ENCODE peak calls at places on chromosomes 16 and 17, in six cellular contexts. H is K562, O is Panc1, G is fibroblast of lung, N is heart right ventricle, T is suprapubic skin. R is an unnamed sample.

GRCh38 chr16:50585331-50585776 is 37.2 kb downstream of the NKD1 start:
- DNase-seq in H (no peak), O (no peak), G (peak; percentile 58), N (peak; percentile 29), T (peak; percentile 78), R (no peak)

GRCh38 chr17:3534881-3535252 is 22.7 kb downstream of the TRPV3 start:
- DNase-seq in H (no peak), O (no peak), G (peak; percentile 50), N (no peak), T (peak; percentile 72), R (no peak)

GRCh38 chr17:4806770-4807533 is at the start of gene PLD2:
- DNase-seq in H (peak; percentile 96), O (no peak), G (peak; percentile 69), N (peak; percentile 87), T (peak; percentile 89), R (no peak)

GRCh38 chr17:4747847-4748246 is 8.1 kb upstream of the CXCL16 start:
- DNase-seq in H (no peak), O (no peak), G (no peak), N (no peak), T (no peak), R (no peak)

GRCh38 chr17:81049973-81050551 is 15.1 kb downstream of the BAIAP2 start:
- DNase-seq in H (no peak), O (no peak), G (no peak), N (no peak), T (no peak), R (no peak)

GRCh38 chr16:75532142-75532765 is 3.7 kb downstream of the CHST5 start:
- DNase-seq in H (no peak), O (no peak), G (no peak), N (no peak), T (no peak), R (no peak)

GRCh38 chr16:51022852-51023251 is 128.2 kb downstream of the SALL1 start:
- DNase-seq in H (no peak), O (no peak), G (no peak), N (no peak), T (no peak), R (no peak)

GRCh38 chr17:61485067-61485775 is 33.0 kb downstream of the TBX4 start:
- DNase-seq in H (no peak), O (no peak), G (no peak), N (no peak), T (no peak), R (no peak)

GRCh38 chr17:75516255-75516618 is at the start of gene TSEN54:
- DNase-seq in H (peak; percentile 91), O (peak; percentile 30), G (peak; percentile 87), N (peak; percentile 95), T (peak; percentile 95), R (no peak)

GRCh38 chr16:53805747-53806146 is 101.8 kb downstream of the FTO start:
- DNase-seq in H (no peak), O (no peak), G (no peak), N (no peak), T (no peak), R (no peak)

GRCh38 chr16:11955713-11956123 is 9.3 kb upstream of the TNFRSF17 start:
- DNase-seq in H (no peak), O (no peak), G (peak; percentile 76), N (no peak), T (no peak), R (no peak)

GRCh38 chr17:14762736-14763479 is 462.0 kb downstream of the HS3ST3B1 start:
- DNase-seq in H (no peak), O (no peak), G (no peak), N (no peak), T (no peak), R (no peak)

GRCh38 chr17:70819183-70819582 is 649.9 kb downstream of the KCNJ2 start:
- DNase-seq in H (no peak), O (no peak), G (no peak), N (no peak), T (no peak), R (no peak)

GRCh38 chr16:57613514-57613913 is 14.9 kb upstream of the ADGRG1 start:
- DNase-seq in H (no peak), O (no peak), G (no peak), N (no peak), T (no peak), R (no peak)

GRCh38 chr16:49051626-49052025 is 230.0 kb downstream of the CBLN1 start:
- DNase-seq in H (no peak), O (no peak), G (no peak), N (no peak), T (no peak), R (peak; percentile 70)

GRCh38 chr16:83956336-83957289 is 3.6 kb downstream of the OSGIN1 start:
- DNase-seq in H (peak; percentile 84), O (peak; percentile 45), G (peak; percentile 80), N (peak; percentile 78), T (peak; percentile 86), R (no peak)

GRCh38 chr16:83954577-83955016 is 1.6 kb downstream of the OSGIN1 start:
- DNase-seq in H (no peak), O (no peak), G (peak; percentile 33), N (peak; percentile 54), T (no peak), R (no peak)

GRCh38 chr16:83953796-83954576 is 946 bp downstream of the OSGIN1 start:
- DNase-seq in H (peak; percentile 68), O (peak; percentile 42), G (peak; percentile 23), N (no peak), T (no peak), R (no peak)

GRCh38 chr16:83957296-83957855 is 4.3 kb downstream of the OSGIN1 start:
- DNase-seq in H (no peak), O (no peak), G (no peak), N (no peak), T (no peak), R (no peak)

GRCh38 chr16:83955218-83956130 is 2.4 kb downstream of the OSGIN1 start:
- DNase-seq in H (no peak), O (no peak), G (peak; percentile 52), N (peak; percentile 37), T (no peak), R (no peak)
- TF ChIP-seq CTCF in H (no peak), O (no peak), G (no peak), N (no peak), T (no peak), R (no peak)

GRCh38 chr17:82845163-82845807 is 5.5 kb upstream of the ZNF750 start:
- DNase-seq in H (no peak), O (no peak), G (peak; percentile 64), N (peak; percentile 86), T (no peak), R (no peak)
- H3K27ac ChIP-seq in H (no peak overlapping the region), O (no peak overlapping the region), G (no peak overlapping the region), N (peak overlapping the region; percentile 80), T (no peak overlapping the region), R (no peak overlapping the region)

DNA sequence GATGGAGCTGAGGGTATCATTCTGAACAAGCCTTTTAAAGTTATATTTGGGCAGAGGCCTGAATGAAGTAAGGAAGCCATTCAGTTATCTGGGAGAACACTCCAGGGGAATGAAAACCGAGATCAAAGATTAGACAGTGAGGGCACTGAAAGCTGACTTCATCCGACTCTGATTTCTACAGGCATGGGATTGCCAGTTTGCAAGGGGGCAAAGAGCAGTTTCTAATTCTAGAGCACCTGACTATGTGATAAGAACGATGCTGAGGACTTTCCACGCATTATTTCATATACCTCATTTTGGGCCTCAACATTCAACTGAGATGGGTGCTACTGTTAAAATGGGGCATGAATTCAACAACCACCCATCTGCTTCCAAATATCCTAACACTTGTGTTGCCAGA is 135.7 kb downstream of the CDK5R1 start:
- DNase-seq in H (no peak), O (no peak), G (no peak), N (no peak), T (no peak), R (no peak)
- H3K4me1 ChIP-seq in H (no peaks in the 10 kb centered on the region), O (no peaks in the 10 kb centered on the region), G (no peaks in the 10 kb centered on the region), N (no peaks in the 10 kb centered on the region), T (no peaks in the 10 kb centered on the region), R (peaks cover 7% of the 10 kb centered on the region)

GRCh38 chr17:67218385-67218950 is 26.5 kb downstream of the HELZ start:
- DNase-seq in H (no peak), O (no peak), G (peak; percentile 22), N (no peak), T (no peak), R (no peak)

GRCh38 chr17:67223924-67224323 is 21.1 kb downstream of the HELZ start:
- DNase-seq in H (peak; percentile 65), O (no peak), G (no peak), N (no peak), T (no peak), R (no peak)

GRCh38 chr17:67217446-67217845 is 27.6 kb downstream of the HELZ start:
- DNase-seq in H (peak; percentile 33), O (no peak), G (no peak), N (no peak), T (no peak), R (no peak)

GRCh38 chr17:67216544-67217320 is 28.3 kb downstream of the HELZ start:
- DNase-seq in H (no peak), O (no peak), G (no peak), N (no peak), T (no peak), R (no peak)

GRCh38 chr17:67221062-67221998 is 23.7 kb downstream of the HELZ start:
- DNase-seq in H (peak; percentile 29), O (no peak), G (peak; percentile 54), N (peak; percentile 42), T (no peak), R (no peak)
- TF ChIP-seq CTCF in H (peak; percentile 60), O (peak; percentile 72), G (peak; percentile 55), N (peak; percentile 77), T (no peak), R (no peak)

DNA sequence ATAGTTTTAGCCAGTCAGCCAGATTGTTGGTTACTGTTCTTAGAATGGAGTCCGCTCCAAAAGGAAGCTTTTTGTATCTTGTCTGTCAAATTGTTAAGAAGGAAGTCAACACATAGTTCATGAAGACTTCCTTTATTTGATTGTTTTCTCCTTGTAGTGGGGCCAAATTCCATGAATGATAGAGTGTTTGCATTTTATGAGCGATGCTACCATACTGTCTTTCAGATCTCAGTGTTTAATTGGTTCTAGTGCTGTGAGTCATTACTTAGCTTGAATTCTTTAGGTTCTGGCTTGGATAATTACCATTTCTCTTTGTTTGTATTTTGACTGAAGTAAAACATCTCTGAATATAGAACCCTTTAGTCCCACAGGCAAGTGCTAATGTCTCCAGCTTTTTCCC is 98.4 kb upstream of the GOT2 start:
- DNase-seq in H (no peak), O (no peak), G (no peak), N (no peak), T (no peak), R (no peak)
- H3K27ac ChIP-seq in H (no peak overlapping the region), O (no peak overlapping the region), G (no peak overlapping the region), N (no peak overlapping the region), T (no peak overlapping the region), R (no peak overlapping the region)

DNA sequence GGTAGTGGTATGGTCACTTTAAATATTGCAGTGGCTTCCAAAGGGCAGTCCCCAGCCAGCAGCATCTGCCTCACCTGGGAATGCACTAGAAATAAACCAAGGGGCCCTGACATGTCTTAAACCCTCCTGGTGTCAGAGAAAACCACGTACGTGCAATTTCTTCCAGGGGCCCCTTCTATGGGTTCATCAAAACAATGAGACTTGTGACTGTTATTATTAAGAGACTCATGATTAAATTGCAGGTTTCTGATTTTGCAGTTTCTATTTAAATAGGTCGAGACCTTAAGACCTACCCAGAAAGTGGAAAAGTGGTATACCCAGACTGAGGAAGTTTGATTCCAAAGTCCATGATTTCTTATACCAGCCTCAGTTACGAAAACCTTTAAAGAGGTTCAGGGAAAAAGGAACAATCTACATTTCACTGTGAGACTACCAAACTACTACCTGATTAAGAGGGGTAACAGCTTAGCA is 746 bp upstream of the POLG2 start:
- DNase-seq in H (no peak), O (no peak), G (no peak), N (no peak), T (no peak), R (no peak)
- H3K4me1 ChIP-seq in H (peaks cover 4% of the 10 kb centered on the region), O (peaks cover 39% of the 10 kb centered on the region), G (peaks cover 2% of the 10 kb centered on the region), N (peaks cover 75% of the 10 kb centered on the region), T (peaks cover 79% of the 10 kb centered on the region), R (peaks cover 77% of the 10 kb centered on the region)